ENCODE peak calls at places on chromosomes 5 and 9, in seven cellular contexts. M is HCT116, D is fibroblast of lung, K is A549, Z is GM23338, T is body of pancreas, B is heart left ventricle. P is an unnamed sample. For H3K4me1, the result is how much of the 10 kb centered on the place peaks cover.

GRCh38 chr5:145473032-145473642 is 362.0 kb downstream of the PRELID2 start:
- DNase-seq in M (no peak), D (peak), K (no peak), Z (no peak), T (no peak), B (no peak), P (no peak)

GRCh38 chr9:2427016-2427891 is 194.3 kb upstream of the VLDLR start:
- DNase-seq in M (no peak), D (no peak), K (no peak), Z (no peak), T (peak), B (no peak), P (no peak)

GRCh38 chr9:131807131-131807990 is 67.5 kb upstream of the RAPGEF1 start:
- DNase-seq in M (no peak), D (no peak), K (no peak), Z (peak), T (no peak), B (no peak), P (no peak)

GRCh38 chr5:148979104-148979723 is 83.6 kb downstream of the SH3TC2 start:
- DNase-seq in M (no peak), D (no peak), K (no peak), Z (no peak), T (no peak), B (no peak), P (no peak)

GRCh38 chr5:12615141-12615820 is 711.0 kb upstream of the CTNND2 start:
- DNase-seq in M (no peak), D (no peak), K (no peak), Z (no peak), T (no peak), B (no peak), P (no peak)

GRCh38 chr5:169335806-169336205 is 34.9 kb upstream of the SLIT3 start:
- DNase-seq in M (no peak), D (no peak), K (no peak), Z (no peak), T (no peak), B (no peak), P (no peak)

GRCh38 chr9:33799928-33800689 is 4.7 kb downstream of the PRSS3 start:
- DNase-seq in M (no peak), D (no peak), K (no peak), Z (no peak), T (peak), B (no peak), P (no peak)

GRCh38 chr5:138233280-138233679 is 20.2 kb upstream of the CDC23 start:
- DNase-seq in M (no peak), D (no peak), K (no peak), Z (no peak), T (no peak), B (no peak), P (no peak)

GRCh38 chr5:16913187-16913839 is 22.8 kb downstream of the MYO10 start:
- DNase-seq in M (peak), D (no peak), K (no peak), Z (no peak), T (peak), B (no peak), P (no peak)

GRCh38 chr5:14752497-14753071 is 88.1 kb downstream of the OTULIN start:
- DNase-seq in M (no peak), D (no peak), K (no peak), Z (no peak), T (no peak), B (no peak), P (no peak)

GRCh38 chr9:99690573-99690972 is 131.1 kb upstream of the NR4A3 start:
- DNase-seq in M (no peak), D (no peak), K (no peak), Z (no peak), T (peak), B (no peak), P (no peak)

GRCh38 chr5:29930316-29930715 is 1263.2 kb upstream of the CDH6 start:
- DNase-seq in M (no peak), D (no peak), K (no peak), Z (peak), T (no peak), B (no peak), P (no peak)

GRCh38 chr9:78871086-78871451 is 574.1 kb downstream of the PSAT1 start:
- DNase-seq in M (no peak), D (no peak), K (no peak), Z (no peak), T (no peak), B (no peak), P (no peak)

GRCh38 chr9:127954831-127955293 is 17.2 kb upstream of the DPM2 start:
- DNase-seq in M (no peak), D (no peak), K (no peak), Z (no peak), T (no peak), B (no peak), P (no peak)

GRCh38 chr5:32711693-32712462 is 757 bp downstream of the NPR3 start:
- DNase-seq in M (no peak), D (peak), K (peak), Z (peak), T (peak), B (peak), P (peak)

GRCh38 chr9:105663914-105664313 is 1.7 kb downstream of the TAL2 start:
- DNase-seq in M (no peak), D (no peak), K (no peak), Z (no peak), T (no peak), B (no peak), P (no peak)

GRCh38 chr5:139708877-139709586 is 60.9 kb downstream of the CXXC5 start:
- DNase-seq in M (no peak), D (peak), K (no peak), Z (peak), T (peak), B (no peak), P (peak)

GRCh38 chr9:5191983-5192382 is 6.5 kb upstream of the INSL6 start:
- DNase-seq in M (no peak), D (no peak), K (no peak), Z (no peak), T (no peak), B (no peak), P (no peak)

GRCh38 chr9:113187935-113188595 is 33.0 kb downstream of the FKBP15 start:
- DNase-seq in M (peak), D (peak), K (peak), Z (no peak), T (peak), B (peak), P (peak)

GRCh38 chr5:17154211-17154996 is 63.0 kb upstream of the BASP1 start:
- DNase-seq in M (no peak), D (peak), K (peak), Z (no peak), T (no peak), B (no peak), P (no peak)

GRCh38 chr5:68074633-68075032 is 140.9 kb upstream of the PIK3R1 start:
- DNase-seq in M (no peak), D (no peak), K (no peak), Z (no peak), T (no peak), B (no peak), P (no peak)

GRCh38 chr5:6261668-6262067 is 116.7 kb downstream of the MED10 start:
- DNase-seq in M (no peak), D (no peak), K (no peak), Z (no peak), T (no peak), B (no peak), P (no peak)

GRCh38 chr5:6262651-6263363 is 115.5 kb downstream of the MED10 start:
- DNase-seq in M (no peak), D (no peak), K (no peak), Z (no peak), T (no peak), B (no peak), P (no peak)

GRCh38 chr5:6261256-6261655 is 117.1 kb downstream of the MED10 start:
- DNase-seq in M (no peak), D (no peak), K (no peak), Z (no peak), T (no peak), B (no peak), P (no peak)

GRCh38 chr5:6266671-6267197 is 111.6 kb downstream of the MED10 start:
- DNase-seq in M (no peak), D (no peak), K (no peak), Z (no peak), T (no peak), B (no peak), P (no peak)

DNA sequence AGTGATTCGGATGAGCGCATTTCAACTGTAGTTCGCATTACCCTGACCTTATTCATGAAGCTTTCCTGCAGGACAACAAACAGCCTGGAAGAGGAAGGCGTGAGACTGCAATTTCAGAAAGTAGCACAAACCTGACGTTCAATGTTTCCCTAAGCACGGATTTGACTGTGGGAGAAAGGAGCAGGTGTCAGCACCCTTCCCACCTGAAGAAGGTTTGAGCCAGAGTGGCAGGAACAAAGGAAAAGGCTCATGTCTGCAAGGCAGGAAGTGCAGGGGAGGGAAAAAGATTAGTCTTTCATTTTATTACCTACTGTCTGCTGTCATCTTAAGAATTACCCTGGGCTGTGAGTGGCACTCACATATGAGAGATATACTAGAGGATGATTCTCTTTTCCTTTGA is 114.0 kb downstream of the MED10 start:
- DNase-seq in M (no peak), D (no peak), K (no peak), Z (no peak), T (no peak), B (no peak), P (no peak)
- H3K4me1 ChIP-seq in M (under half), D (under half), K (under half), Z (under half), T (under half), B (under half), P (under half)

GRCh38 chr9:86042226-86042625 is 57.1 kb downstream of the GOLM1 start:
- DNase-seq in M (no peak), D (no peak), K (no peak), Z (no peak), T (no peak), B (no peak), P (no peak)

GRCh38 chr9:86040281-86041155 is 58.8 kb downstream of the GOLM1 start:
- DNase-seq in M (no peak), D (no peak), K (no peak), Z (no peak), T (no peak), B (no peak), P (no peak)

GRCh38 chr9:86043999-86044398 is 55.4 kb downstream of the GOLM1 start:
- DNase-seq in M (peak), D (peak), K (no peak), Z (no peak), T (no peak), B (no peak), P (no peak)

GRCh38 chr9:86043586-86043985 is 55.8 kb downstream of the GOLM1 start:
- DNase-seq in M (no peak), D (no peak), K (no peak), Z (no peak), T (no peak), B (no peak), P (no peak)

DNA sequence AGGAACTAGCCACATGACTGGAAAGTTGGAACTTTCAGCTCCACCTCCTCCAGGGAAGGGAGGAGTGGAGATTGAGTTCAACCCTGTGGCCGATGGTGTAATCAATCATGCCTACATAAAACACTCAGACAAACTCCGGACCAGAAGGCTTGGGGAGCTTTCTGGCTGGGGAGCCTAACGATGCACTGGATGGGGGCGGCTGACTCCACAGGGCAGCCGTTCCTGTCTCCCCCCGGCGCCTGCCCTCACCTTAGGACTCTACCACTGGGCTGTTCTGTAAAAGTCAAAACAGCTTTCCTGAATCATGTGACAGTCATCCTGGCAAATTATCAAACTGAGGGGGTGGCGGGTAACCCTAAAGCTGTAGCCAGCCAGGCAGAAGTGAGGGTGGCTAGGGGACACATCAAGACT is 58.0 kb downstream of the GOLM1 start:
- DNase-seq in M (no peak), D (peak), K (no peak), Z (no peak), T (no peak), B (no peak), P (no peak)
- H3K4me3 ChIP-seq in M (no peak), D (no peak), K (no peak), Z (no peak), T (no peak), B (no peak), P (no peak)

DNA sequence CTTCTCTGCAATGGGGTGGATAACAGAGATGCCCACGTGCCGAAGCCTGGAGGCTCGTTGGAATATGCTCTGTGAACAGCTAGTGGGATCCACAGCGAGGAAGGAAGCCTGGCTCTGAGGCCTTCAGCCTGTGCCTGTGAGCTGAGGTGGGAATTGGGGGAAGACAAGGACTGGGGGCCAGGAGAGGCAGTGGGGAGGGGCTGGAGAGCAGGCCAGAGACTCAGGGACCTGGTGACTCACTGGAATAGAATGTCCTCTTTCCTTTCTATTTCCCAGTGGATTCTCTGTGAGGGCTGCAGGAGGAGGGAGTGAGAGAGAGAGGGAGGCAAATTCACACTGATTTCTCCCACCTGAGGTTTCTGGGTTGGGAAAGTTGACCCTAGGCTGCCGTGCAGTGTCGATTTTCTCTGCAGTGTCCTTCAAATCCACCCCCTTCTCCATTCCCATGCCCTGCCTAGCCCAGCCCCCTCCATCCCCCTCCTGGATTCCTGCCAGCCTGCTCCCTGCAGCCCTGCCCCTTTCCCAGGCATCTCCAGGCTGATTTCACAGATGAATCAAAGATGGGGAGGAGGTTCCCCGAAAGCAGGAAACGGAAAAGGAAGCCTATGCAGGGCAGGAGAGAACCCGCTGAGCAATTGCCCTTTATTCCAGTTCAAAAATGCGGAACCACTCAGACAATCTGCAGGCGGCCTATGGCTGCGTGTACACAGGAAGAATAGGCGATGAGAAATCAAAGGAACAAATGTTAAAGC is 1.4 kb upstream of the SPAAR start:
- DNase-seq in M (peak), D (peak), K (peak), Z (peak), T (peak), B (peak), P (peak)
- H3K4me1 ChIP-seq in M (half or more), D (under half), K (half or more), Z (under half), T (half or more), B (half or more), P (half or more)

DNA sequence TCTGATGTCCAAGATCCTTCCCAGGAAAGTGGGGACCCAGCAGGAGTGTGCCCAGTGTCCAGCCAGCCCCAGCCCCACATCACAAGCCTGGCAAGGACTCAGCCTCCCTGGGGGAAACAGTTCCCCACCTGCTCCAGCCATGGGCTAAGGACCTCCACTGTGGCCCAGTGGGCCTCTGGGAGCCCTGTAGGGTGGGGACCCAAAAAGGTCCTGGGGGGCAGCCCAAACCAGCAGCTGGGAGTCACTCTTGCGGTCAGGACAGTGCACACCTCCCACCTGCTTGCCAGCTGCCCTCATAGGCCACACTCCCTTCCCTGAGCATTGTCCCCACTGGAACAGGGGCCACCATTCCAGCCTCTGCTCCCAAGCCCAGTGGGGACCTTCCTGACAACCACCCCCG is 1.7 kb downstream of the ABCA2 start:
- DNase-seq in M (no peak), D (no peak), K (no peak), Z (no peak), T (no peak), B (no peak), P (no peak)
- H3K4me3 ChIP-seq in M (peak), D (no peak), K (no peak), Z (no peak), T (no peak), B (no peak), P (no peak)